ENCODE peak calls at places on chromosome 5, in seven cellular contexts. One of them, this sample, is unnamed.

GRCh38 chr5:157290981-157291711 is 25.2 kb downstream of the CYFIP2 start:
- DNase-seq in mesenchymal stem cell: peak
- DNase-seq in H9: no peak
- DNase-seq in IMR-90: no peak
- DNase-seq in mesendoderm: no peak
- DNase-seq in H1: no peak
- DNase-seq in trophoblast cell: peak
- DNase-seq in this sample: no peak

GRCh38 chr5:88883566-88884434 is 816 bp upstream of the MEF2C start:
- DNase-seq in mesenchymal stem cell: peak
- DNase-seq in H9: peak
- DNase-seq in IMR-90: peak
- DNase-seq in mesendoderm: peak
- DNase-seq in H1: peak
- DNase-seq in trophoblast cell: peak
- DNase-seq in this sample: no peak

GRCh38 chr5:82313016-82313415 is 34.9 kb upstream of the RPS23 start:
- DNase-seq in mesenchymal stem cell: no peak
- DNase-seq in H9: no peak
- DNase-seq in IMR-90: no peak
- DNase-seq in mesendoderm: peak
- DNase-seq in H1: no peak
- DNase-seq in trophoblast cell: no peak
- DNase-seq in this sample: no peak

GRCh38 chr5:143554918-143555477 is 151.5 kb upstream of the NR3C1 start:
- DNase-seq in mesenchymal stem cell: peak
- DNase-seq in H9: no peak
- DNase-seq in IMR-90: peak
- DNase-seq in mesendoderm: no peak
- DNase-seq in H1: no peak
- DNase-seq in trophoblast cell: peak
- DNase-seq in this sample: no peak

GRCh38 chr5:133285583-133286021 is 233.8 kb downstream of the HSPA4 start:
- DNase-seq in mesenchymal stem cell: peak
- DNase-seq in H9: no peak
- DNase-seq in IMR-90: peak
- DNase-seq in mesendoderm: no peak
- DNase-seq in H1: no peak
- DNase-seq in trophoblast cell: no peak
- DNase-seq in this sample: no peak

GRCh38 chr5:63262191-63262981 is 683.8 kb downstream of the LRRC70 start:
- DNase-seq in mesenchymal stem cell: peak
- DNase-seq in H9: no peak
- DNase-seq in IMR-90: peak
- DNase-seq in mesendoderm: peak
- DNase-seq in H1: no peak
- DNase-seq in trophoblast cell: no peak
- DNase-seq in this sample: no peak

GRCh38 chr5:37839441-37840035 is 303 bp downstream of the GDNF start:
- DNase-seq in mesenchymal stem cell: peak
- DNase-seq in H9: no peak
- DNase-seq in IMR-90: peak
- DNase-seq in mesendoderm: peak
- DNase-seq in H1: peak
- DNase-seq in trophoblast cell: peak
- DNase-seq in this sample: no peak

GRCh38 chr5:131980696-131981095 is 30.8 kb downstream of the ACSL6 start:
- DNase-seq in mesenchymal stem cell: no peak
- DNase-seq in H9: no peak
- DNase-seq in IMR-90: no peak
- DNase-seq in mesendoderm: no peak
- DNase-seq in H1: no peak
- DNase-seq in trophoblast cell: no peak
- DNase-seq in this sample: no peak

GRCh38 chr5:124648902-124649467 is 97.5 kb downstream of the ZNF608 start:
- DNase-seq in mesenchymal stem cell: no peak
- DNase-seq in H9: no peak
- DNase-seq in IMR-90: no peak
- DNase-seq in mesendoderm: no peak
- DNase-seq in H1: peak
- DNase-seq in trophoblast cell: no peak
- DNase-seq in this sample: no peak

GRCh38 chr5:168215646-168216045 is 75.8 kb upstream of the WWC1 start:
- DNase-seq in mesenchymal stem cell: no peak
- DNase-seq in H9: no peak
- DNase-seq in IMR-90: no peak
- DNase-seq in mesendoderm: no peak
- DNase-seq in H1: no peak
- DNase-seq in trophoblast cell: no peak
- DNase-seq in this sample: no peak

GRCh38 chr5:154850255-154851062 is at the start of gene FAXDC2:
- DNase-seq in mesenchymal stem cell: peak
- DNase-seq in H9: peak
- DNase-seq in IMR-90: peak
- DNase-seq in mesendoderm: peak
- DNase-seq in H1: peak
- DNase-seq in trophoblast cell: no peak
- DNase-seq in this sample: peak

GRCh38 chr5:145872486-145872885 is 328 bp downstream of the GRXCR2 start:
- DNase-seq in mesenchymal stem cell: no peak
- DNase-seq in H9: no peak
- DNase-seq in IMR-90: no peak
- DNase-seq in mesendoderm: no peak
- DNase-seq in H1: no peak
- DNase-seq in trophoblast cell: no peak
- DNase-seq in this sample: no peak

GRCh38 chr5:93789173-93790070 is 48.0 kb upstream of the POU5F2 start:
- DNase-seq in mesenchymal stem cell: peak
- DNase-seq in H9: no peak
- DNase-seq in IMR-90: peak
- DNase-seq in mesendoderm: peak
- DNase-seq in H1: no peak
- DNase-seq in trophoblast cell: no peak
- DNase-seq in this sample: no peak

GRCh38 chr5:154369682-154370081 is 76.1 kb upstream of the SAP30L start:
- DNase-seq in mesenchymal stem cell: peak
- DNase-seq in H9: no peak
- DNase-seq in IMR-90: peak
- DNase-seq in mesendoderm: peak
- DNase-seq in H1: no peak
- DNase-seq in trophoblast cell: no peak
- DNase-seq in this sample: no peak

GRCh38 chr5:137286025-137286610 is 213.0 kb downstream of the SPOCK1 start:
- DNase-seq in mesenchymal stem cell: no peak
- DNase-seq in H9: no peak
- DNase-seq in IMR-90: peak
- DNase-seq in mesendoderm: no peak
- DNase-seq in H1: no peak
- DNase-seq in trophoblast cell: no peak
- DNase-seq in this sample: no peak

GRCh38 chr5:79857692-79858091 is 133.4 kb downstream of the MTX3 start:
- DNase-seq in mesenchymal stem cell: no peak
- DNase-seq in H9: no peak
- DNase-seq in IMR-90: no peak
- DNase-seq in mesendoderm: no peak
- DNase-seq in H1: no peak
- DNase-seq in trophoblast cell: no peak
- DNase-seq in this sample: no peak

GRCh38 chr5:37520811-37521210 is 141.7 kb downstream of the WDR70 start:
- DNase-seq in mesenchymal stem cell: no peak
- DNase-seq in H9: no peak
- DNase-seq in IMR-90: no peak
- DNase-seq in mesendoderm: no peak
- DNase-seq in H1: no peak
- DNase-seq in trophoblast cell: no peak
- DNase-seq in this sample: no peak

GRCh38 chr5:175849153-175849552 is 22.2 kb upstream of the CPLX2 start:
- DNase-seq in mesenchymal stem cell: no peak
- DNase-seq in H9: no peak
- DNase-seq in IMR-90: no peak
- DNase-seq in mesendoderm: no peak
- DNase-seq in H1: no peak
- DNase-seq in trophoblast cell: no peak
- DNase-seq in this sample: no peak

GRCh38 chr5:67676863-67677262 is 480.3 kb upstream of the CD180 start:
- DNase-seq in mesenchymal stem cell: no peak
- DNase-seq in H9: no peak
- DNase-seq in IMR-90: no peak
- DNase-seq in mesendoderm: no peak
- DNase-seq in H1: no peak
- DNase-seq in trophoblast cell: no peak
- DNase-seq in this sample: no peak

DNA sequence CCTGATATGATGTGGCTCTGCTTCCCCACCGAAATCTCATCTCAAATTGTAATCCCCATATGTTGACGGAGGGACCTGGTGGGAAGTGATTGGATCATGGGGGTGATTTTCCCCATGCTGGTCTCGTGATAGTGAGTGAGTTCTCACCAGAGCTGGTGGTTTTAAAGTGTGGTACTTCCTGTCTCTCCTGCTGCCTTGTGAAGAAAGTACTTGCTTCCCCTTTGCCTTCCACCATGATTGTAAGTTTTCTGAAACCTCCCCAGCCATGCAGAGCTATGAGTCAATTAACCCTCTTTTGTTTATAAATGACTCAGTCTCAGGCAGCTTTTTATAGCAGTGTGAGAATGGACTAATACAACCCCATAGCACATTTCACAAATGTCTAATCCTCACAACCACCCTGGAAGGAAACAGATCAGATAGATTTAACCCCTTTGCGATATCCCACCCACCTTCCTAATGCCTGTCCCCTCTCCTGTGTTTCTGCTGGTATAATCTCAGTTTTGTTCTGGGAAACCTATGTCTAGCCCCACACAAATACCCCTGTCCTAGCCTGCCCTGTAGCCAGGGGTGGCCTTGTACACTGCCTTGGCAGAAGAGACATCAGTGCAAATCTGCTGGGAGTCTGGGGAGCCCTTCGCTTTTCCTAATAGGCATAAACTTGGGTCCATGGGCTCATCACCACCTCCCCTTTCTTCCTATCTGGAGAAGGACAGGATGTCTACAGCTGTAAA is 157.0 kb upstream of the RAI14 start:
- DNase-seq in mesenchymal stem cell: peak
- DNase-seq in H9: no peak
- DNase-seq in IMR-90: peak
- DNase-seq in mesendoderm: no peak
- DNase-seq in H1: no peak
- DNase-seq in trophoblast cell: peak
- DNase-seq in this sample: no peak
- H2AK5ac ChIP-seq in mesenchymal stem cell: peak
- H2AK5ac ChIP-seq in H9: no peak
- H2AK5ac ChIP-seq in IMR-90: peak
- H2AK5ac ChIP-seq in mesendoderm: no peak
- H2AK5ac ChIP-seq in H1: no peak
- H2AK5ac ChIP-seq in trophoblast cell: no peak
- H2AK5ac ChIP-seq in this sample: no peak

GRCh38 chr5:150794927-150795326 is 16.4 kb downstream of the SMIM3 start:
- DNase-seq in mesenchymal stem cell: no peak
- DNase-seq in H9: no peak
- DNase-seq in IMR-90: no peak
- DNase-seq in mesendoderm: no peak
- DNase-seq in H1: no peak
- DNase-seq in trophoblast cell: no peak
- DNase-seq in this sample: no peak
- H2AK5ac ChIP-seq in mesenchymal stem cell: no peak
- H2AK5ac ChIP-seq in H9: no peak
- H2AK5ac ChIP-seq in IMR-90: no peak
- H2AK5ac ChIP-seq in mesendoderm: no peak
- H2AK5ac ChIP-seq in H1: no peak
- H2AK5ac ChIP-seq in trophoblast cell: no peak
- H2AK5ac ChIP-seq in this sample: no peak

GRCh38 chr5:181152406-181152805 is 5.0 kb downstream of the OR2V2 start:
- DNase-seq in mesenchymal stem cell: peak
- DNase-seq in H9: no peak
- DNase-seq in IMR-90: peak
- DNase-seq in mesendoderm: no peak
- DNase-seq in H1: no peak
- DNase-seq in trophoblast cell: no peak
- DNase-seq in this sample: no peak

GRCh38 chr5:181149355-181149754 is 2.0 kb downstream of the OR2V2 start:
- DNase-seq in mesenchymal stem cell: no peak
- DNase-seq in H9: no peak
- DNase-seq in IMR-90: no peak
- DNase-seq in mesendoderm: no peak
- DNase-seq in H1: no peak
- DNase-seq in trophoblast cell: no peak
- DNase-seq in this sample: no peak

GRCh38 chr5:181151146-181151545 is 3.8 kb downstream of the OR2V2 start:
- DNase-seq in mesenchymal stem cell: no peak
- DNase-seq in H9: peak
- DNase-seq in IMR-90: no peak
- DNase-seq in mesendoderm: peak
- DNase-seq in H1: no peak
- DNase-seq in trophoblast cell: no peak
- DNase-seq in this sample: no peak

GRCh38 chr5:181153814-181154213 is 6.4 kb downstream of the OR2V2 start:
- DNase-seq in mesenchymal stem cell: no peak
- DNase-seq in H9: no peak
- DNase-seq in IMR-90: no peak
- DNase-seq in mesendoderm: no peak
- DNase-seq in H1: no peak
- DNase-seq in trophoblast cell: no peak
- DNase-seq in this sample: no peak

GRCh38 chr5:181149806-181150733 is 2.7 kb downstream of the OR2V2 start:
- DNase-seq in mesenchymal stem cell: no peak
- DNase-seq in H9: no peak
- DNase-seq in IMR-90: no peak
- DNase-seq in mesendoderm: no peak
- DNase-seq in H1: no peak
- DNase-seq in trophoblast cell: no peak
- DNase-seq in this sample: no peak
- H2AK5ac ChIP-seq in mesenchymal stem cell: no peak
- H2AK5ac ChIP-seq in H9: no peak
- H2AK5ac ChIP-seq in IMR-90: no peak
- H2AK5ac ChIP-seq in mesendoderm: no peak
- H2AK5ac ChIP-seq in H1: no peak
- H2AK5ac ChIP-seq in trophoblast cell: no peak
- H2AK5ac ChIP-seq in this sample: no peak

DNA sequence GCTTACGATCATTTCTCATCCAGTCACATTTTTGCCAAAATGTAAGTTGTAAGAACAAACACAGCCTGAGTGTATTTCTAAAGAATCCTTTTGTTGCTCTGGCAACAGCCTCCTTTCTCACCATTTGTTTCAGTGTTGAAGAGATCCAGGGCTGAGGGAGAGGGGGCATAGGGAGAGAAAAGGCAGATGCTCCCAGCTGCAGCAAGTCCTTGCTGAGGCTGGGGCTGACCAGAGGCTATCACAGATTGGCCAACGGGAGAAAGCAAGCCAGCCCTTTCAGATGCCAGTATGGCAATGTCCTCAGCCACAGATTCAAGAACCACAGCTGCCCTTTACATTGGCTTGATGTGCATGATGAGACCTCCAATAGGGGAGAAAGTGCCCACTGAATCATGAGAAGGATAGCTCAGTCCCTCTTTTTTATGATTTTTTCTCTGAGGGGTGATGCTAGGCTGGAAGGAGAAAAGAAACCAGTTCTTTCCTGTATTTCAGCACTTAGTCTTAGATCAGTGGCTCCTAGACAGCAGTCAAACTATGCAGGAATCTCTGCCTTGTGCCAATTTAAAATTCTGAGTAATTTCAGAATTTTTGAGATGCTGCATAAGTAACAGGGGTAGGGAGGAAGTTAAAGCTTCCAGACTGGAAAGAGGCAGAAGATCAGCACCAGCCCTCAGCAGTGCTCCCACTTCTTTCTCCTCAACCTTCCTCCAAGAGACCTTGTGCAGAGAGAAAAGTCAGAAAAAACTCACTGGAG is 142.1 kb downstream of the LHFPL2 start:
- DNase-seq in mesenchymal stem cell: peak
- DNase-seq in H9: no peak
- DNase-seq in IMR-90: peak
- DNase-seq in mesendoderm: peak
- DNase-seq in H1: no peak
- DNase-seq in trophoblast cell: no peak
- DNase-seq in this sample: no peak
- H2AK5ac ChIP-seq in mesenchymal stem cell: no peak
- H2AK5ac ChIP-seq in H9: no peak
- H2AK5ac ChIP-seq in IMR-90: peak
- H2AK5ac ChIP-seq in mesendoderm: no peak
- H2AK5ac ChIP-seq in H1: no peak
- H2AK5ac ChIP-seq in trophoblast cell: no peak
- H2AK5ac ChIP-seq in this sample: no peak

This sample was measured in neuronal stem cell.